ENCODE peak calls at places on chromosomes 7 and 10, in six cellular contexts. M is cardiac fibroblast; R is left ventricle myocardium inferior; K is activated naive CD8-positive, alpha-beta T cell treated with anti-CD3 and anti-CD28 coated beads for 36 hours; U is posterior cingulate gyrus; A is stimulated activated CD4-positive, alpha-beta T cell treated with anti-CD3 and anti-CD28 coated beads, Interleukin-1b, Interleukin-23, amount 100 ng/mL, for 1 hour. S is an unnamed sample.

GRCh38 chr7:12801107-12801506 is 113.7 kb downstream of the ARL4A start:
- DNase-seq in M (no peak), R (no peak), K (no peak), U (no peak), A (no peak), S (no peak)

GRCh38 chr7:70539622-70540021 is 592.3 kb upstream of the GALNT17 start:
- DNase-seq in M (no peak), R (no peak), K (no peak), U (peak), A (no peak), S (no peak)

GRCh38 chr10:11157292-11158052 is 139.8 kb downstream of the CELF2 start:
- DNase-seq in M (no peak), R (no peak), K (no peak), U (no peak), A (no peak), S (no peak)

GRCh38 chr7:155743197-155743596 is 69.1 kb downstream of the SHH start:
- DNase-seq in M (no peak), R (no peak), K (no peak), U (no peak), A (no peak), S (no peak)

GRCh38 chr10:101052285-101052684 is 9.5 kb upstream of the KAZALD1 start:
- DNase-seq in M (peak), R (no peak), K (no peak), U (peak), A (no peak), S (no peak)

GRCh38 chr10:9596368-9596920 is 1421.2 kb upstream of the CELF2 start:
- DNase-seq in M (peak), R (no peak), K (no peak), U (no peak), A (no peak), S (no peak)

GRCh38 chr7:85376589-85376988 is 189.7 kb upstream of the SEMA3D start:
- DNase-seq in M (no peak), R (no peak), K (no peak), U (no peak), A (no peak), S (no peak)

GRCh38 chr10:119205926-119206602 is 1.3 kb upstream of the GRK5 start:
- DNase-seq in M (no peak), R (peak), K (peak), U (no peak), A (peak), S (peak)

GRCh38 chr10:15824498-15824897 is 35.8 kb downstream of the MINDY3 start:
- DNase-seq in M (peak), R (no peak), K (no peak), U (no peak), A (no peak), S (no peak)

GRCh38 chr7:27053153-27053552 is 42.6 kb downstream of the HOXA1 start:
- DNase-seq in M (no peak), R (no peak), K (no peak), U (no peak), A (no peak), S (no peak)

GRCh38 chr7:44587843-44588711 is 6.0 kb upstream of the TMED4 start:
- DNase-seq in M (peak), R (no peak), K (peak), U (no peak), A (no peak), S (no peak)